ENCODE peak calls at places on chromosomes 1 and 21, in nine cellular contexts. S is kidney, B is foreskin fibroblast, X is adrenal gland, E is Peyer's patch, K is psoas muscle, W is HFF-Myc, Y is GM23338, P is heart right ventricle. T is an unnamed sample.

GRCh38 chr1:191155178-191155577 is 677.5 kb upstream of the BRINP3 start:
- DNase-seq in P (no peak), K (no peak), B (no peak), S (no peak), W (no peak), X (no peak), E (no peak), Y (no peak), T (no peak)

GRCh38 chr1:226546926-226547325 is 1.6 kb upstream of the STUM start:
- DNase-seq in X (no peak), B (no peak), S (no peak), K (no peak), E (no peak), W (no peak), Y (no peak), P (no peak), T (no peak)

GRCh38 chr1:6464514-6464836 is 1.5 kb downstream of the TNFRSF25 start:
- DNase-seq in Y (no peak), E (no peak), W (no peak), B (no peak), K (no peak), X (no peak), P (peak; percentile 78), S (peak; percentile 75), T (no peak)

GRCh38 chr1:179876289-179876715 is 1.3 kb downstream of the TOR1AIP2 start:
- DNase-seq in W (no peak), X (peak; percentile 36), E (no peak), S (no peak), B (peak; percentile 63), Y (no peak), K (no peak), P (no peak), T (no peak)

GRCh38 chr1:108665047-108665446 is 4.2 kb upstream of the HENMT1 start:
- DNase-seq in X (no peak), E (no peak), W (no peak), P (no peak), S (no peak), B (no peak), Y (no peak), K (no peak), T (no peak)

GRCh38 chr1:43708006-43708412 is 673 bp downstream of the ST3GAL3 start:
- DNase-seq in Y (peak; percentile 83), K (no peak), E (no peak), S (no peak), P (no peak), B (no peak), W (no peak), X (no peak), T (no peak)

GRCh38 chr1:203556047-203556851 is 62.3 kb downstream of the OPTC start:
- DNase-seq in P (peak; percentile 69), Y (peak; percentile 82), E (no peak), W (peak; percentile 83), S (peak; percentile 89), X (no peak), B (peak; percentile 95), K (peak; percentile 74), T (no peak)

GRCh38 chr1:204578867-204579664 is 62.9 kb downstream of the MDM4 start:
- DNase-seq in S (no peak), B (no peak), W (no peak), K (peak; percentile 65), Y (peak; percentile 59), P (peak; percentile 24), X (peak; percentile 21), E (peak; percentile 65), T (no peak)

GRCh38 chr1:107829083-107829771 is 135.8 kb downstream of the VAV3 start:
- DNase-seq in P (no peak), S (no peak), Y (no peak), W (no peak), E (no peak), B (no peak), K (no peak), X (no peak), T (no peak)

GRCh38 chr1:152495066-152495675 is 15.4 kb upstream of the LCE5A start:
- DNase-seq in X (no peak), Y (peak; percentile 84), B (no peak), K (no peak), E (no peak), P (no peak), W (no peak), S (no peak), T (no peak)

GRCh38 chr1:43232071-43232470 is 37.7 kb upstream of the TMEM125 start:
- DNase-seq in W (peak; percentile 26), P (no peak), S (no peak), B (peak; percentile 87), K (no peak), X (peak; percentile 51), E (no peak), Y (no peak), T (no peak)

GRCh38 chr1:43688594-43689000 is 18.7 kb upstream of the ST3GAL3 start:
- DNase-seq in K (no peak), S (no peak), Y (no peak), X (peak; percentile 75), E (no peak), B (peak; percentile 95), W (peak; percentile 73), P (no peak), T (no peak)

GRCh38 chr1:68232354-68233148 is at the start of gene WLS:
- DNase-seq in W (peak; percentile 49), S (peak; percentile 92), B (peak; percentile 93), X (peak; percentile 79), E (no peak), P (peak; percentile 79), K (peak; percentile 88), Y (peak; percentile 89), T (no peak)
- TF ChIP-seq CTCF in W (no peak), S (peak; percentile 12), B (peak; percentile 2), X (no peak), E (no peak), P (peak; percentile 7), K (peak; percentile 10), Y (peak; percentile 18), T (peak; percentile 15)

GRCh38 chr1:8397511-8397910 is 79.6 kb downstream of the SLC45A1 start:
- DNase-seq in B (peak; percentile 73), W (no peak), Y (no peak), S (no peak), E (no peak), X (no peak), P (no peak), K (no peak), T (no peak)

GRCh38 chr1:8395433-8395866 is 77.5 kb downstream of the SLC45A1 start:
- DNase-seq in W (no peak), P (no peak), X (no peak), S (no peak), K (no peak), E (peak; percentile 60), Y (no peak), B (no peak), T (no peak)

GRCh38 chr1:8396912-8397406 is 79.0 kb downstream of the SLC45A1 start:
- DNase-seq in B (peak; percentile 96), X (peak; percentile 54), W (peak; percentile 92), E (no peak), P (no peak), K (no peak), S (no peak), Y (no peak), T (peak; percentile 94)

GRCh38 chr1:8394456-8395321 is 76.8 kb downstream of the SLC45A1 start:
- DNase-seq in E (no peak), K (no peak), W (peak; percentile 76), B (peak; percentile 81), P (no peak), Y (no peak), X (no peak), S (no peak), T (no peak)

DNA sequence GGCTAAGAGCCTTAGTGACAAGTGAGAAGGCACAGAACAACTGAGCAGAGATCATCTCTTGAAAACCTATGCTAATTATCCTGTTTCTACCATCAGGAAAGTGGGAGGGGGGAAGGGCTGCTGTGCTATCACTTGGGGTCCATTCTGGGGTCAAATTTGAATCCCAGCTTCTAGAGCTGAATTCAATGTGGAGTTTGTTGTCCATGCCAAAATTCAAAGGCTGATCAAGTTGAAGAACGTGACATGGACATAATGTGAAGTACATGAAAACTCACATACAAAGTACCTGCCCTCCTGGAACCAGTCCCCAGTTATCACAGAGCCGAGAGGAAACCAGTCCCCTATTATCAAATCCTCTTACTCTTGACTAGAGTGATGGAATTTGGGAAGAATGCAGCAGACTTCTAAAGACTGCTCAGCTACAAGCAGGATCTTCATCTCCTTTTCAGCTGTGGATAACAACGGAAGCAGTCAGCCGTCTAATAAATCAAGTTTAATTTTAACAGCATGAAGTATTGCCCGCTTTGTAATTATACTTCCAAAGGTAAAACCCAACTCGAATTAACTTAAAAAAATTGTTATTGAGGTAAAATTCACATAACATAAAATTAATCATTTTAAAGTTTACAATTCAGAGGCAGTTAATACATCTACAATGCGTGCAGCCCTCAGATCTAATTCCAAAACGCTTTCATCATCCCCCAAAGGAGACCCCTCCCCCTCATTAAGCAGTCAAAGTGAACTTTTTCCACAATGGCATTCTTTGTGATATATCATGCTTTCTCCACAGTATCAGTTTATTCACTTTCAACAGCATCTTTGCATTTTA is 78.4 kb downstream of the SLC45A1 start:
- DNase-seq in X (no peak), K (no peak), W (no peak), E (no peak), P (no peak), S (no peak), B (peak; percentile 69), Y (peak; percentile 57), T (no peak)
- H3K4me3 ChIP-seq in X (no peak overlapping the region), K (peak overlapping the region; percentile 19), W (no peak overlapping the region), E (no peak overlapping the region), P (peak overlapping the region; percentile 1), S (no peak overlapping the region), B (no peak overlapping the region), Y (peak overlapping the region; percentile 10), T (no peak overlapping the region)

GRCh38 chr1:167431261-167431908 is 86.9 kb downstream of the CD247 start:
- DNase-seq in B (no peak), E (peak; percentile 40), W (no peak), S (no peak), K (no peak), Y (peak; percentile 30), P (no peak), X (no peak), T (no peak)
- TF ChIP-seq CTCF in B (no peak), E (no peak), W (no peak), S (no peak), K (no peak), Y (no peak), P (no peak), X (no peak), T (no peak)

GRCh38 chr21:46424621-46425020 is 34.1 kb upstream of the DIP2A start:
- DNase-seq in S (peak; percentile 71), X (no peak), B (no peak), K (peak; percentile 38), Y (no peak), E (peak; percentile 35), P (no peak), W (no peak), T (no peak)
- H3K4me3 ChIP-seq in S (no peak overlapping the region), X (no peak overlapping the region), B (no peak overlapping the region), K (no peak overlapping the region), Y (no peak overlapping the region), E (no peak overlapping the region), P (no peak overlapping the region), W (no peak overlapping the region), T (no peak overlapping the region)

DNA sequence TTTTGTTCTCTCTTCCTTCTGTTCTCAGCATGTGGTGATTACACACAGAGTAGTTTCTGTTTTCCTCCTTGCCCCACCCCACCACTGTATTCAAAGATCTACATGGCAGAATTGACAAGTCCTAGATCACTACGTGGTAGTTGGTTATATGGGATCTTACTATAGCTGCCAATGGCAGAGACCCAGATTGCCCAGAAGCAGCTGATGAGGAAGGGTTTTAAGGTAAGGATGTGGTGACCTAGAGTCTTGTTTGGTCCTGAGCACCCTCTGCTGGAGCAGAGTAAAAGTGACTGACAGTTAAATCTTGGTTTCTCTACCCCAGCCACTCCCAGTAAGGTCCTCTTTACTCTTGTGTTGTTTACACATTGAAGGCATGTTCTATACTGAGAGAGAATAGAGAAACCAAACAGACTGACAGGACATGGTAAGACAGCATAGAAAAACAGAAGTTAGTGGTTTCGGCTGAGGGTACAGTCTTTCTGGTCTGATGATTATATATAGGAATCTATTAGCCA is 22.8 kb upstream of the STRIP1 start:
- DNase-seq in E (peak; percentile 61), S (no peak), Y (peak; percentile 69), P (no peak), B (peak; percentile 77), W (no peak), X (peak; percentile 25), K (no peak), T (no peak)
- TF ChIP-seq CTCF in E (peak; percentile 45), S (peak; percentile 48), Y (peak; percentile 60), P (peak; percentile 46), B (peak; percentile 66), W (peak; percentile 54), X (peak; percentile 52), K (peak; percentile 60), T (peak; percentile 71)

T was measured in epithelial cell of proximal tubule.